ENCODE peak calls at places on chromosome 17, in nine cellular contexts. Y is A549, W is heart right ventricle, M is gastrocnemius medialis, C is ovary, H is Panc1, Z is suprapubic skin, I is BE2C, S is HAP-1. O is an unnamed sample. For H3K9me3, the result is how much of the 10 kb centered on the place peaks cover.

GRCh38 chr17:29116652-29117439 is 63.4 kb downstream of the MYO18A start:
- DNase-seq in Y (peak), W (peak), M (peak), C (peak), H (peak), Z (peak), I (peak), S (peak), O (peak)

GRCh38 chr17:3740611-3741073 is 16.9 kb downstream of the HASPIN start:
- DNase-seq in Y (no peak), W (no peak), M (no peak), C (no peak), H (no peak), Z (no peak), I (no peak), S (no peak), O (peak)

GRCh38 chr17:82114872-82115271 is 16.8 kb upstream of the FASN start:
- DNase-seq in Y (no peak), W (no peak), M (no peak), C (no peak), H (no peak), Z (no peak), I (no peak), S (no peak), O (no peak)

GRCh38 chr17:34782271-34782670 is 179.0 kb downstream of the CCT6B start:
- DNase-seq in Y (no peak), W (no peak), M (no peak), C (no peak), H (no peak), Z (no peak), I (peak), S (no peak), O (no peak)

GRCh38 chr17:38579934-38580333 is 25.8 kb downstream of the SRCIN1 start:
- DNase-seq in Y (peak), W (peak), M (no peak), C (no peak), H (no peak), Z (no peak), I (peak), S (peak), O (no peak)

GRCh38 chr17:7262192-7263070 is at the start of gene CLDN7:
- DNase-seq in Y (no peak), W (no peak), M (no peak), C (peak), H (no peak), Z (no peak), I (no peak), S (no peak), O (peak)

GRCh38 chr17:49353607-49354006 is 8.4 kb downstream of the ZNF652 start:
- DNase-seq in Y (no peak), W (no peak), M (no peak), C (no peak), H (no peak), Z (no peak), I (no peak), S (no peak), O (no peak)

GRCh38 chr17:14428640-14429029 is 127.8 kb downstream of the HS3ST3B1 start:
- DNase-seq in Y (no peak), W (no peak), M (no peak), C (no peak), H (no peak), Z (no peak), I (no peak), S (no peak), O (no peak)

GRCh38 chr17:1150863-1151685 is 28.7 kb downstream of the ABR start:
- DNase-seq in Y (no peak), W (no peak), M (no peak), C (no peak), H (no peak), Z (no peak), I (no peak), S (no peak), O (no peak)

GRCh38 chr17:43813386-43813785 is 19.6 kb downstream of the MPP3 start:
- DNase-seq in Y (no peak), W (no peak), M (no peak), C (no peak), H (no peak), Z (no peak), I (no peak), S (no peak), O (no peak)

GRCh38 chr17:10042589-10043244 is 137.6 kb upstream of the RCVRN start:
- DNase-seq in Y (no peak), W (no peak), M (no peak), C (no peak), H (no peak), Z (no peak), I (no peak), S (no peak), O (no peak)

GRCh38 chr17:35314415-35315216 is 58.8 kb downstream of the SLFN11 start:
- DNase-seq in Y (no peak), W (no peak), M (no peak), C (no peak), H (no peak), Z (no peak), I (no peak), S (no peak), O (no peak)

GRCh38 chr17:80991645-80992076 is at the start of gene CHMP6:
- DNase-seq in Y (peak), W (peak), M (peak), C (peak), H (no peak), Z (peak), I (peak), S (peak), O (peak)

GRCh38 chr17:27157297-27157696 is 136.6 kb upstream of the WSB1 start:
- DNase-seq in Y (no peak), W (no peak), M (no peak), C (no peak), H (no peak), Z (peak), I (no peak), S (no peak), O (no peak)

GRCh38 chr17:27153005-27153404 is 140.9 kb upstream of the WSB1 start:
- DNase-seq in Y (no peak), W (no peak), M (no peak), C (no peak), H (no peak), Z (peak), I (no peak), S (no peak), O (peak)

GRCh38 chr17:27157898-27158297 is 136.0 kb upstream of the WSB1 start:
- DNase-seq in Y (no peak), W (no peak), M (no peak), C (no peak), H (no peak), Z (no peak), I (no peak), S (no peak), O (no peak)

GRCh38 chr17:27155866-27156265 is 138.0 kb upstream of the WSB1 start:
- DNase-seq in Y (no peak), W (no peak), M (no peak), C (no peak), H (no peak), Z (peak), I (no peak), S (no peak), O (peak)

GRCh38 chr17:27158390-27158789 is 135.5 kb upstream of the WSB1 start:
- DNase-seq in Y (no peak), W (no peak), M (no peak), C (no peak), H (no peak), Z (peak), I (peak), S (no peak), O (no peak)
- H3K9me3 ChIP-seq in Y (under half), W (under half), M (under half), C (under half), H (under half), Z (under half), I (under half), S (under half), O (under half)

DNA sequence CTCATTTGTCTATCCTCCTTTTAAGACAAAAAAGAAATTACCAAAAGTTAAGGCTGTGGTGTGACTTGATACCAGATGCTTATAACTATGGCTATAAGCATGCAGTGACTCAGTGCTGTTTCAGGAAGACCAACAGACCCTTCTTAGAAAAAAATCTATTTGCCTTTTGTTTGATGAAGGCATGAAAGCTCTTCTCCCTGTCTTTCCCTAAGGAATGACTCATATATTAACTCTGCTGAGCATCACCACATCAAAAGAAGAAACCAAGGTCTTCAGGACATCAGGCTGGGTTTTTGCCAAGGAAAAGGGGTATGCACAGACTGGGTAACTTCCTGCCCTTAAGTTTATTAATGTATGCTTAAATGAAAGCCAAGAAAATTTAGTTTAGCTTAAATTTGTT is 47.1 kb downstream of the VMP1 start:
- DNase-seq in Y (peak), W (no peak), M (no peak), C (no peak), H (peak), Z (no peak), I (no peak), S (no peak), O (no peak)
- H3K4me3 ChIP-seq in Y (no peak), W (no peak), M (no peak), C (no peak), H (no peak), Z (no peak), I (no peak), S (no peak), O (no peak)

GRCh38 chr17:52653014-52653413 is 494.5 kb upstream of the CA10 start:
- DNase-seq in Y (no peak), W (no peak), M (no peak), C (no peak), H (no peak), Z (no peak), I (no peak), S (no peak), O (no peak)

GRCh38 chr17:52648995-52649394 is 490.5 kb upstream of the CA10 start:
- DNase-seq in Y (no peak), W (no peak), M (no peak), C (no peak), H (no peak), Z (no peak), I (no peak), S (no peak), O (peak)

DNA sequence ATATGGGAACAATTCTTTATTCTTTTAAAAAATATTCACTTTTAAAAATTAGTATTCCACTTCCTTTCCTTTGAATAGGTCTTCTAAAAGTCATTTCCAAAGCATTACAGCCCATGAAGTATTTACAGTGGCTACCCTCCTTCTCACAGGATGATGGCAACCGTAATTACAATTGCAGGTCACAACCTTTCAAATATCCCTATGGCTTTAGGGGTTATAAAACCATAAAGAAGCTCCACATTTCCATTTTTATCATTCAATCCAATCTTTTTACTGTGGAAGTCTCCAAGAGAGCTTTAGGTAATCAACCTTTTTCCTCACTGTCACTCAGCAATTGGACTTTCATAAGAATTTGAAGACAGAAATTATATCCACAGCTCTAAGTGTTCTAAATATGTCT is 488.9 kb upstream of the CA10 start:
- DNase-seq in Y (no peak), W (no peak), M (no peak), C (no peak), H (no peak), Z (no peak), I (no peak), S (no peak), O (peak)
- H3K9me3 ChIP-seq in Y (under half), W (under half), M (under half), C (under half), H (under half), Z (under half), I (under half), S (under half), O (under half)

DNA sequence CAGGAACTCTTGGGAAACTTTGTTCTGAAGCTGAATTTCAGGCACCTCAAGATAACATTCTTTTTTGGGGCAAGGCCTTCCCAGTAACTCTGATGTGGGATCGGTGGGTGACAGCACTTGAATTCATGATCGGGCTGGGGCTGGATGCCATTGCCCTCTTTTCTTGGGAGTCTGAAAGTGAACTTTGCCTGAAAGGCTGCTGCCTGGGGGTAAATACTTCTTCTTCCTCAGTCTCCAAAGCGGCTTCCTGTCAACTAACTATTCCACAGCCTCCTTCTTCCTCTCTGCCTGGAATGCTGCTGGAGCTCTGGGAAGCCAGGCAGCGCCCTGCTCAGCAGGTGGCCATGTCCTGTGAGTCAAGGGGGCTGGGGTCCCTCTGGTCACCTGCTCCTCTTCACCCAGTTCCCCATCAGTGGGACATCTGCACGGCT is 79.5 kb downstream of the WIPI1 start:
- DNase-seq in Y (no peak), W (no peak), M (no peak), C (no peak), H (no peak), Z (no peak), I (no peak), S (no peak), O (no peak)
- H3K4me3 ChIP-seq in Y (peak), W (no peak), M (no peak), C (no peak), H (no peak), Z (no peak), I (no peak), S (no peak), O (no peak)

DNA sequence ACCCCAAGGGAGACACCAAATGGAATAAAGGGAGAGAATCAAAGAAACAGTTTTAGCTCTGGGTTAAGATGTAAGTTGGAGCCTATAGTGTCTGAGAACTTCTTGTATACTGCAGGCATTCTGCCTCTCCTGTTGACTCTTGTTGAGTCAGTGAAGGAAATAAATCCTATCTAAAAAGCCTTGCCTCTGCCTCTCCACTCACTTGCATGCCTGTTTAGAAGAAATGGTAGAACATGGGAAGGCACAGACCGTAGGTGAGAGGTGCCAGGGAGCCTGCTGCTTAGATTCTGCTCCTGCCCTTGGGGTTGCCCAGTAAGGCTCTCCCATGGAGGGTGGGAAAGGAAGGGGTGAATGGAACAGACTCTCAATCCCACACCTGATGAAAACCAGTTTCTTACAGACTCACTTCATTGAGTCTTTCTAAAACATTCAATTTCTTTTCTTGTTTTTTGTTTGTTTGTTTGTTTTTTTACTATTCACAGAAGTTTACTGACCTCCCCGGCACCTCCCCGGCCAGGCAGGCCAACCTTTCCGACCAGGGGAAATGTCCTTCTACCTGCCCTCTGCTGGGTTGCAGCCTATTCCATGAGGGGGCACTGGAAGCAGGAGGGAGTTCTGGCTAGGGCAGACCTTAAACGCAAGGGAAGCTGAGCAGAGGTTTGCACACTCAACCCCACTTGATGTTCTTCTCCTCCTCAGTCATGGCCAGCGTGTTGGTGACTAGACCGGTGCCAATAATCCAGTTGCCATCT is 211.7 kb upstream of the WSB1 start:
- DNase-seq in Y (no peak), W (no peak), M (no peak), C (no peak), H (no peak), Z (no peak), I (no peak), S (no peak), O (no peak)
- H3K9me3 ChIP-seq in Y (under half), W (under half), M (under half), C (under half), H (under half), Z (under half), I (under half), S (under half), O (under half)

GRCh38 chr17:55722016-55722706 is 503 bp downstream of the TMEM100 start:
- DNase-seq in Y (no peak), W (no peak), M (no peak), C (no peak), H (no peak), Z (no peak), I (no peak), S (no peak), O (no peak)
- H3K4me3 ChIP-seq in Y (no peak), W (peak), M (peak), C (peak), H (no peak), Z (peak), I (peak), S (no peak), O (no peak)

GRCh38 chr17:17933775-17934174 is 38.4 kb downstream of the TOM1L2 start:
- DNase-seq in Y (no peak), W (no peak), M (no peak), C (no peak), H (no peak), Z (no peak), I (no peak), S (no peak), O (no peak)
- H3K9me3 ChIP-seq in Y (under half), W (under half), M (under half), C (under half), H (under half), Z (under half), I (under half), S (under half), O (under half)

GRCh38 chr17:42107597-42108576 is 4.6 kb downstream of the DHX58 start:
- DNase-seq in Y (peak), W (peak), M (peak), C (no peak), H (no peak), Z (peak), I (peak), S (peak), O (peak)

GRCh38 chr17:42104264-42104663 is 6.0 kb upstream of the ZNF385C start:
- DNase-seq in Y (no peak), W (no peak), M (no peak), C (no peak), H (no peak), Z (no peak), I (no peak), S (no peak), O (no peak)

GRCh38 chr17:42106009-42106408 is 6.5 kb downstream of the DHX58 start:
- DNase-seq in Y (no peak), W (no peak), M (no peak), C (no peak), H (no peak), Z (no peak), I (no peak), S (no peak), O (no peak)

GRCh38 chr17:42109086-42109485 is 3.4 kb downstream of the DHX58 start:
- DNase-seq in Y (no peak), W (no peak), M (no peak), C (no peak), H (no peak), Z (no peak), I (no peak), S (no peak), O (no peak)

GRCh38 chr17:42107124-42107523 is 5.4 kb downstream of the DHX58 start:
- DNase-seq in Y (no peak), W (no peak), M (no peak), C (no peak), H (no peak), Z (no peak), I (no peak), S (no peak), O (no peak)
- H3K4me3 ChIP-seq in Y (peak), W (peak), M (peak), C (peak), H (no peak), Z (peak), I (peak), S (no peak), O (no peak)

GRCh38 chr17:47811709-47812108 is 9.9 kb downstream of the OSBPL7 start:
- DNase-seq in Y (no peak), W (no peak), M (no peak), C (no peak), H (no peak), Z (peak), I (no peak), S (no peak), O (no peak)

GRCh38 chr17:47810901-47811635 is 10.5 kb downstream of the OSBPL7 start:
- DNase-seq in Y (no peak), W (no peak), M (no peak), C (no peak), H (no peak), Z (peak), I (no peak), S (no peak), O (no peak)

GRCh38 chr17:47813512-47814031 is 8.0 kb downstream of the OSBPL7 start:
- DNase-seq in Y (no peak), W (no peak), M (peak), C (no peak), H (no peak), Z (peak), I (no peak), S (no peak), O (no peak)

GRCh38 chr17:47812146-47812920 is 9.3 kb downstream of the OSBPL7 start:
- DNase-seq in Y (no peak), W (no peak), M (no peak), C (no peak), H (no peak), Z (peak), I (no peak), S (no peak), O (no peak)

GRCh38 chr17:47813077-47813476 is 8.5 kb downstream of the OSBPL7 start:
- DNase-seq in Y (no peak), W (no peak), M (peak), C (no peak), H (no peak), Z (peak), I (no peak), S (no peak), O (no peak)
- H3K9me3 ChIP-seq in Y (under half), W (under half), M (under half), C (under half), H (under half), Z (under half), I (under half), S (under half), O (under half)